ENCODE peak calls at places on chromosomes 11 and 22, in four cellular contexts. V is astrocyte of the spinal cord, M is GM06990, C is epithelial cell of esophagus. D is an unnamed sample.

GRCh38 chr11:63841554-63841953 is 2.6 kb downstream of the MARK2 start:
- DNase-seq in V (peak), M (no peak), C (peak), D (no peak)

GRCh38 chr11:36403661-36404060 is 106.4 kb downstream of the TRAF6 start:
- DNase-seq in V (no peak), M (no peak), C (no peak), D (no peak)

GRCh38 chr22:36425977-36426523 is 38.3 kb upstream of the MYH9 start:
- DNase-seq in V (no peak), M (no peak), C (no peak), D (peak)

GRCh38 chr11:66363187-66363601 is 8.4 kb downstream of the SLC29A2 start:
- DNase-seq in V (no peak), M (no peak), C (no peak), D (no peak)

GRCh38 chr11:66388746-66389386 is 17.3 kb upstream of the SLC29A2 start:
- DNase-seq in V (peak), M (no peak), C (peak), D (no peak)

GRCh38 chr11:76086713-76087635 is 119.3 kb downstream of the WNT11 start:
- DNase-seq in V (peak), M (no peak), C (no peak), D (no peak)

GRCh38 chr22:30370681-30371080 is 13.9 kb downstream of the CCDC157 start:
- DNase-seq in V (no peak), M (no peak), C (no peak), D (no peak)

GRCh38 chr22:45554040-45554406 is 51.3 kb downstream of the FBLN1 start:
- DNase-seq in V (no peak), M (no peak), C (no peak), D (peak)

GRCh38 chr22:44860311-44860710 is 107.9 kb downstream of the ARHGAP8 start:
- DNase-seq in V (no peak), M (no peak), C (no peak), D (peak)

GRCh38 chr22:48866906-48867597 is 960.6 kb downstream of the BRD1 start:
- DNase-seq in V (no peak), M (no peak), C (no peak), D (peak)

GRCh38 chr11:57421805-57422204 is 5.1 kb downstream of the SLC43A3 start:
- DNase-seq in V (no peak), M (no peak), C (no peak), D (no peak)

GRCh38 chr22:28899199-28899853 is 16.0 kb downstream of the ZNRF3 start:
- DNase-seq in V (no peak), M (no peak), C (peak), D (no peak)

GRCh38 chr22:23218867-23219251 is 38.5 kb downstream of the BCR start:
- DNase-seq in V (peak), M (peak), C (no peak), D (peak)

GRCh38 chr11:833114-833791 is 501 bp downstream of the CD151 start:
- DNase-seq in V (no peak), M (peak), C (peak), D (peak)

GRCh38 chr22:28102413-28102812 is 183.4 kb upstream of the PITPNB start:
- DNase-seq in V (no peak), M (no peak), C (no peak), D (no peak)

GRCh38 chr22:23215294-23216204 is 35.2 kb downstream of the BCR start:
- DNase-seq in V (no peak), M (no peak), C (peak), D (peak)

GRCh38 chr11:60165538-60165937 is 17.3 kb downstream of the MS4A6A start:
- DNase-seq in V (no peak), M (no peak), C (peak), D (no peak)

GRCh38 chr22:48635825-48636224 is 1191.8 kb downstream of the BRD1 start:
- DNase-seq in V (no peak), M (no peak), C (no peak), D (no peak)

GRCh38 chr22:43750751-43751150 is 61.4 kb downstream of the EFCAB6 start:
- DNase-seq in V (no peak), M (no peak), C (peak), D (no peak)

GRCh38 chr11:27701262-27702105 is 1.2 kb upstream of the BDNF start:
- DNase-seq in V (peak), M (peak), C (peak), D (no peak)

GRCh38 chr11:73147771-73148681 is 5.9 kb upstream of the FCHSD2 start:
- DNase-seq in V (no peak), M (peak), C (no peak), D (peak)

GRCh38 chr22:39634530-39635399 is 64.2 kb downstream of the CACNA1I start:
- DNase-seq in V (peak), M (no peak), C (peak), D (no peak)

GRCh38 chr11:65504671-65505433 is 6.0 kb downstream of the MALAT1 start:
- DNase-seq in V (peak), M (no peak), C (peak), D (no peak)

GRCh38 chr11:40842750-40843339 is 616.6 kb downstream of the LRRC4C start:
- DNase-seq in V (no peak), M (no peak), C (no peak), D (no peak)

GRCh38 chr11:121356357-121356756 is 63.8 kb downstream of the SC5D start:
- DNase-seq in V (no peak), M (no peak), C (peak), D (no peak)

DNA sequence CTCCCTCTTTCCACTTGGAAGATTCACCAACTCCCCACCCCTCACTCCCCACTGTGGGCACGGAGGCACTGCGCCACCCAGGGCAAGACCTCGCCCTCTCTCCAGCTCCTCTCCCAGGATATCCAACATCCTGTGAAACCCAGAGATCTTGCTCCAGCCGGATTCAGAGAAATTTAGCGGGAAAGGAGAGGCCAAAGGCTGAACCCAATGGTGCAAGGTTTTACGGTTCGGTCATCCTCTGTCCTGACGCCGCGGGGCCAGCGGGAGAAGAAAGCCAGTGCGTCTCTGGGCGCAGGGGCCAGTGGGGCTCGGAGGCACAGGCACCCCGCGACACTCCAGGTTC is 394 bp upstream of the CD44 start:
- DNase-seq in V (no peak), M (no peak), C (no peak), D (no peak)
- H3K4me3 ChIP-seq in V (peak), M (peak), C (peak), D (peak)

GRCh38 chr11:56394381-56394780 is 18.1 kb upstream of the OR5AL1 start:
- DNase-seq in V (no peak), M (no peak), C (no peak), D (no peak)

GRCh38 chr11:56396047-56396446 is 16.4 kb upstream of the OR5AL1 start:
- DNase-seq in V (no peak), M (no peak), C (peak), D (no peak)
- TF ChIP-seq CTCF in V (no peak), M (peak), C (no peak), D (no peak)

GRCh38 chr11:116501728-116502127 is 271.1 kb downstream of the BUD13 start:
- DNase-seq in V (no peak), M (no peak), C (no peak), D (no peak)

GRCh38 chr11:116502641-116503061 is 270.1 kb downstream of the BUD13 start:
- DNase-seq in V (no peak), M (no peak), C (no peak), D (no peak)

GRCh38 chr11:116499396-116500001 is 273.3 kb downstream of the BUD13 start:
- DNase-seq in V (peak), M (peak), C (no peak), D (no peak)

GRCh38 chr11:116500002-116500832 is 272.6 kb downstream of the BUD13 start:
- DNase-seq in V (no peak), M (no peak), C (no peak), D (no peak)

GRCh38 chr11:116500833-116501622 is 271.8 kb downstream of the BUD13 start:
- DNase-seq in V (no peak), M (no peak), C (no peak), D (no peak)
- H3K4me3 ChIP-seq in V (no peak), M (no peak), C (no peak), D (no peak)

GRCh38 chr11:134045799-134046635 is 22.9 kb upstream of the JAM3 start:
- DNase-seq in V (no peak), M (no peak), C (peak), D (no peak)
- TF ChIP-seq CTCF in V (peak), M (peak), C (peak), D (no peak)

GRCh38 chr11:114064216-114064615 is 4.7 kb downstream of the ZBTB16 start:
- DNase-seq in V (no peak), M (no peak), C (no peak), D (no peak)
- H3K4me3 ChIP-seq in V (no peak), M (no peak), C (peak), D (peak)

GRCh38 chr11:124109377-124109776 is 5.9 kb upstream of the VWA5A start:
- DNase-seq in V (no peak), M (no peak), C (no peak), D (no peak)

GRCh38 chr11:124113890-124114289 is 1.4 kb upstream of the VWA5A start:
- DNase-seq in V (peak), M (no peak), C (peak), D (no peak)

DNA sequence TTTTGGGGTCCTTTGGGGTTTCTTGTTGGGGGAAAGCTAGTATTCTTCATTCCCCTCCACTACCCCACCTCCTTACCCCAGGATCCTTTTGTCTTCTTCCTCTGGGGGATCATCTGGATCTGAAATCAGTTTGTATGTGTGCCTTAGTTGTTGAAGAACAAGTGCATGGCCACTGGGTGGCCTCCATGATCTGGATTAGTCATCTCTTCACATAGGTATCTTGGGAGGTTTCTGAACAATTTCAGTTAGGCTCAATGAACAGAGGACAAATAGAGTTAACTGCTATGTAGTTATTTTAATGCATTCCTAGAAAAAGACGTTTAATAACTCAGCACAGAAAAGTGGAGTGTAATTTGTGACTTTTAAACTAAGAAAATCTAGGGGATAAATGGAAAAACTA is 7.1 kb upstream of the VWA5A start:
- DNase-seq in V (peak), M (no peak), C (peak), D (no peak)
- TF ChIP-seq CTCF in V (peak), M (peak), C (peak), D (no peak)

D was measured in kidney.